ENCODE peak calls at places on chromosomes 3 and 15, in eight cellular contexts. G, P, X, W, T, A, D and O are unnamed samples.

GRCh38 chr3:34260266-34260990 is 462.0 kb downstream of the PDCD6IP start:
- DNase-seq in X (no peak), W (peak; percentile 65), T (no peak), D (no peak), A (peak; percentile 20), G (no peak), P (peak; percentile 60), O (peak; percentile 51)

GRCh38 chr3:59836525-59836924 is 786.7 kb upstream of the CFAP20DC start:
- DNase-seq in D (no peak), T (no peak), G (no peak), X (no peak), A (no peak), P (no peak), W (no peak), O (peak; percentile 39)

GRCh38 chr15:91338763-91339162 is 238.7 kb downstream of the SV2B start:
- DNase-seq in A (peak; percentile 43), G (no peak), T (no peak), W (no peak), D (no peak), X (no peak), P (peak; percentile 28), O (no peak)

GRCh38 chr3:62433396-62433795 is 60.0 kb upstream of the FEZF2 start:
- DNase-seq in A (no peak), P (no peak), X (no peak), D (no peak), G (no peak), T (no peak), W (no peak), O (no peak)

GRCh38 chr15:31065824-31066223 is 35.7 kb downstream of the TRPM1 start:
- DNase-seq in G (peak; percentile 39), P (peak; percentile 23), A (no peak), D (no peak), T (no peak), X (no peak), W (no peak), O (no peak)

GRCh38 chr15:25784876-25785642 is 78.1 kb downstream of the ATP10A start:
- DNase-seq in G (no peak), X (peak; percentile 86), A (no peak), T (peak; percentile 32), D (no peak), P (peak; percentile 60), W (peak; percentile 96), O (no peak)

GRCh38 chr3:52128118-52128683 is 26.0 kb downstream of the POC1A start:
- DNase-seq in G (no peak), W (peak; percentile 85), D (no peak), X (peak; percentile 28), T (no peak), A (no peak), P (peak; percentile 89), O (no peak)

GRCh38 chr3:41167722-41168497 is 31.4 kb upstream of the CTNNB1 start:
- DNase-seq in P (no peak), X (no peak), D (no peak), T (no peak), A (no peak), G (no peak), W (no peak), O (peak; percentile 63)

GRCh38 chr3:104628185-104628789 is 738.4 kb upstream of the ALCAM start:
- DNase-seq in P (peak; percentile 71), W (peak; percentile 74), G (no peak), X (peak; percentile 32), T (no peak), D (no peak), A (no peak), O (peak; percentile 12)

GRCh38 chr15:75727851-75728715 is 15.4 kb upstream of the CSPG4 start:
- DNase-seq in P (peak; percentile 63), W (peak; percentile 70), X (no peak), T (peak; percentile 27), D (peak; percentile 57), G (no peak), A (no peak), O (peak; percentile 23)

GRCh38 chr3:40313975-40314860 is 4.7 kb downstream of the EIF1B start:
- DNase-seq in G (no peak), D (no peak), A (no peak), X (no peak), T (peak; percentile 28), W (peak; percentile 58), P (no peak), O (no peak)

GRCh38 chr3:159356606-159357005 is 554.8 kb downstream of the MFSD1 start:
- DNase-seq in D (no peak), P (no peak), T (no peak), X (no peak), G (no peak), A (no peak), W (no peak), O (no peak)

GRCh38 chr3:124142389-124142970 is 150.6 kb upstream of the ROPN1 start:
- DNase-seq in T (no peak), A (no peak), G (no peak), D (no peak), P (no peak), X (no peak), W (no peak), O (no peak)

GRCh38 chr3:159732172-159733111 is 256.2 kb upstream of the IL12A start:
- DNase-seq in D (no peak), W (peak; percentile 74), P (peak; percentile 76), T (no peak), X (peak; percentile 41), A (no peak), G (peak; percentile 47), O (peak; percentile 1)

GRCh38 chr15:75455982-75456531 is 4.6 kb upstream of the SIN3A start:
- DNase-seq in A (no peak), W (peak; percentile 68), D (peak; percentile 40), X (no peak), T (peak; percentile 43), G (no peak), P (peak; percentile 88), O (peak; percentile 41)

GRCh38 chr15:42605281-42605744 is 29.9 kb downstream of the STARD9 start:
- DNase-seq in G (no peak), T (no peak), D (no peak), A (no peak), X (no peak), W (peak; percentile 72), P (no peak), O (no peak)

GRCh38 chr3:59407425-59407824 is 357.6 kb upstream of the CFAP20DC start:
- DNase-seq in D (no peak), X (no peak), P (no peak), T (no peak), W (no peak), G (no peak), A (no peak), O (no peak)

GRCh38 chr15:88467935-88468528 is 524 bp downstream of the MRPS11 start:
- DNase-seq in X (no peak), T (no peak), P (no peak), A (no peak), W (peak; percentile 45), D (no peak), G (no peak), O (no peak)

GRCh38 chr3:197877902-197878301 is 72.1 kb upstream of the RPL35A start:
- DNase-seq in G (no peak), W (no peak), T (no peak), P (no peak), X (no peak), D (no peak), A (no peak), O (no peak)

GRCh38 chr15:60138397-60138968 is 134.4 kb downstream of the FOXB1 start:
- DNase-seq in D (no peak), P (no peak), T (no peak), A (no peak), W (peak; percentile 6), X (no peak), G (no peak), O (no peak)

GRCh38 chr15:37289109-37289765 is 188.9 kb upstream of the MEIS2 start:
- DNase-seq in P (no peak), W (peak; percentile 14), G (no peak), X (no peak), T (no peak), A (no peak), D (no peak), O (no peak)